ENCODE peak calls at places on chromosomes 5 and 9, in six cellular contexts. B is ovary, S is GM23248, L is cardiac muscle cell, V is PC-3, Y is fibroblast of mammary gland. J is an unnamed sample.

GRCh38 chr5:59065551-59065950 is 482.7 kb downstream of the RAB3C start:
- DNase-seq in Y (peak; percentile 89), V (peak; percentile 73), L (no peak), S (peak; percentile 81), B (no peak), J (no peak)

GRCh38 chr9:97969014-97969413 is 14.1 kb upstream of the ANP32B start:
- DNase-seq in Y (no peak), S (no peak), L (no peak), V (no peak), B (no peak), J (no peak)

GRCh38 chr9:2262809-2263510 is 247.8 kb downstream of the SMARCA2 start:
- DNase-seq in L (no peak), Y (no peak), V (no peak), B (no peak), S (no peak), J (no peak)

GRCh38 chr9:22588918-22589317 is 142.3 kb downstream of the DMRTA1 start:
- DNase-seq in V (no peak), S (no peak), Y (no peak), B (no peak), L (no peak), J (no peak)

GRCh38 chr9:14221558-14221957 is 92.4 kb downstream of the NFIB start:
- DNase-seq in Y (peak; percentile 62), S (peak; percentile 84), L (peak; percentile 78), B (no peak), V (peak; percentile 91), J (peak; percentile 100)

GRCh38 chr9:34335376-34335775 is 6.0 kb downstream of the NUDT2 start:
- DNase-seq in S (no peak), Y (no peak), B (no peak), V (no peak), L (no peak), J (no peak)

GRCh38 chr5:96338624-96339023 is 94.4 kb downstream of the PCSK1 start:
- DNase-seq in S (peak; percentile 66), L (peak; percentile 29), Y (peak; percentile 83), V (no peak), B (peak; percentile 22), J (peak; percentile 95)

GRCh38 chr9:91445135-91445534 is 21.5 kb upstream of the NFIL3 start:
- DNase-seq in Y (no peak), V (no peak), B (no peak), L (no peak), S (peak; percentile 3), J (no peak)

GRCh38 chr5:141476132-141476909 is 555 bp downstream of the PCDHGC3 start:
- DNase-seq in B (peak; percentile 76), Y (peak; percentile 82), V (no peak), L (peak; percentile 82), S (peak; percentile 89), J (peak; percentile 83)

GRCh38 chr5:160486573-160486972 is 64.9 kb downstream of the PTTG1 start:
- DNase-seq in L (no peak), Y (no peak), V (no peak), B (no peak), S (no peak), J (no peak)

GRCh38 chr9:76733096-76733495 is 31.1 kb upstream of the PCA3 start:
- DNase-seq in L (no peak), B (no peak), Y (peak; percentile 36), S (peak; percentile 13), V (no peak), J (no peak)

GRCh38 chr9:91541744-91542143 is 118.1 kb upstream of the NFIL3 start:
- DNase-seq in S (peak; percentile 59), V (no peak), L (no peak), B (no peak), Y (no peak), J (no peak)

GRCh38 chr9:134213508-134214394 is 49.4 kb upstream of the RNU6ATAC start:
- DNase-seq in S (no peak), L (no peak), Y (no peak), B (peak; percentile 28), V (no peak), J (no peak)

GRCh38 chr9:70466976-70467551 is 52.6 kb upstream of the KLF9 start:
- DNase-seq in V (peak; percentile 15), B (no peak), L (peak; percentile 79), Y (peak; percentile 99), S (peak; percentile 96), J (no peak)

GRCh38 chr9:36992501-36993316 is 41.4 kb downstream of the PAX5 start:
- DNase-seq in Y (peak; percentile 23), B (no peak), V (no peak), L (no peak), S (peak; percentile 52), J (no peak)

GRCh38 chr5:74391410-74391809 is 249.1 kb downstream of the ENC1 start:
- DNase-seq in B (no peak), V (no peak), Y (no peak), S (no peak), L (no peak), J (no peak)

GRCh38 chr9:129185991-129186390 is 7.9 kb upstream of the IER5L start:
- DNase-seq in Y (no peak), V (peak; percentile 43), B (no peak), L (no peak), S (peak; percentile 55), J (no peak)

GRCh38 chr5:131999041-131999440 is 12.4 kb downstream of the ACSL6 start:
- DNase-seq in V (no peak), S (no peak), L (no peak), Y (no peak), B (no peak), J (no peak)

GRCh38 chr9:36112516-36112915 is 24.0 kb upstream of the GLIPR2 start:
- DNase-seq in L (no peak), S (no peak), B (no peak), V (no peak), Y (no peak), J (no peak)

GRCh38 chr9:118362123-118362522 is 657.9 kb downstream of the TLR4 start:
- DNase-seq in S (peak; percentile 3), V (no peak), B (no peak), L (no peak), Y (peak; percentile 42), J (peak; percentile 24)

GRCh38 chr9:14066032-14066431 is 247.9 kb downstream of the NFIB start:
- DNase-seq in S (no peak), V (no peak), L (no peak), Y (no peak), B (no peak), J (no peak)

GRCh38 chr5:88845081-88845697 is 37.8 kb downstream of the MEF2C start:
- DNase-seq in L (no peak), V (no peak), B (no peak), S (no peak), Y (no peak), J (no peak)

GRCh38 chr9:88777498-88778312 is 213.6 kb upstream of the S1PR3 start:
- DNase-seq in B (no peak), L (peak; percentile 87), Y (peak; percentile 60), V (peak; percentile 48), S (no peak), J (peak; percentile 80)

GRCh38 chr9:76876098-76876497 is 29.8 kb downstream of the PRUNE2 start:
- DNase-seq in V (no peak), B (no peak), L (peak; percentile 9), Y (peak; percentile 67), S (peak; percentile 47), J (no peak)

GRCh38 chr5:68330564-68330963 is 115.0 kb downstream of the PIK3R1 start:
- DNase-seq in V (no peak), L (peak; percentile 24), S (peak; percentile 62), Y (peak; percentile 77), B (no peak), J (no peak)

GRCh38 chr5:90344693-90345092 is 64.9 kb downstream of the CETN3 start:
- DNase-seq in B (no peak), Y (no peak), S (no peak), V (no peak), L (no peak), J (no peak)

GRCh38 chr5:127022846-127023245 is 7.5 kb downstream of the MARCHF3 start:
- DNase-seq in S (no peak), V (no peak), Y (no peak), B (no peak), L (no peak), J (no peak)

GRCh38 chr9:133342570-133342969 is 5.4 kb downstream of the MED22 start:
- DNase-seq in V (no peak), L (no peak), Y (no peak), B (no peak), S (no peak), J (no peak)

GRCh38 chr9:127105805-127106492 is 16.5 kb downstream of the ANGPTL2 start:
- DNase-seq in L (no peak), S (peak; percentile 12), Y (no peak), B (no peak), V (no peak), J (no peak)
- H3K4me3 ChIP-seq in L (no peak overlapping the region), S (no peak overlapping the region), Y (no peak overlapping the region), B (no peak overlapping the region), V (no peak overlapping the region), J (no peak overlapping the region)

GRCh38 chr9:6215562-6215961 is at the start of gene IL33:
- DNase-seq in V (peak; percentile 52), B (no peak), S (peak; percentile 55), L (peak; percentile 93), Y (peak; percentile 46), J (no peak)
- H3K4me3 ChIP-seq in V (peak within 1 kb of the TSS; percentile 6), B (peak within 1 kb of the TSS; percentile 31), S (peak within 1 kb of the TSS; percentile 18), L (no peak within 1 kb of the TSS), Y (no peak within 1 kb of the TSS), J (no peak within 1 kb of the TSS)

GRCh38 chr5:139796061-139796806 is 626 bp downstream of the PSD2 start:
- DNase-seq in V (no peak), B (no peak), S (no peak), L (no peak), Y (no peak), J (no peak)
- H3K4me3 ChIP-seq in V (no peak overlapping the region), B (no peak overlapping the region), S (no peak overlapping the region), L (peak overlapping the region; percentile 29), Y (no peak overlapping the region), J (no peak overlapping the region)

GRCh38 chr5:142551242-142552067 is 134.4 kb downstream of the FGF1 start:
- DNase-seq in B (peak; percentile 18), Y (peak; percentile 40), V (peak; percentile 33), L (no peak), S (peak; percentile 63), J (peak; percentile 72)
- H3K4me3 ChIP-seq in B (no peak overlapping the region), Y (peak overlapping the region; percentile 38), V (peak overlapping the region; percentile 60), L (no peak overlapping the region), S (peak overlapping the region; percentile 68), J (peak overlapping the region; percentile 16)

DNA sequence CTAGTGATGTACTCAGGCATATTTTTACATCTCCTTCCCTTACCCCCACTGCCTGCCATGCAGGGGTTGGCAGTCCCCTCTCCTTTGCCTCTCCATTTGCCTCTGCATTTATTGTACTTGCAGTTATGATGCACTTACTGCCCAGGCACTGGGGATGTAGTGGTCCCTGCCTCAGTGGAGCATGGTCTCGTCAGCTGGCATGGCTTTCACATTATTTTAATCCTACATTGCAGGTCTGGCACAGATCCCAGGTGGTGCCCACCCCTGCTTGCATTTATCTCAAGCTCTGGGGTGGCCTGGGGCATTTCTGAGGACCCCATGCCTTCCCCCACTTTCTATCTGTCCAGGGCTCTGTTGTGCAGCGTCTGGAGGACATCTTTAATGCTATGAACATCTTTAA is 23.2 kb upstream of the PITX1 start:
- DNase-seq in Y (no peak), V (no peak), S (no peak), L (no peak), B (no peak), J (no peak)
- H3K4me3 ChIP-seq in Y (no peak overlapping the region), V (no peak overlapping the region), S (no peak overlapping the region), L (no peak overlapping the region), B (no peak overlapping the region), J (no peak overlapping the region)